ENCODE peak calls at places on chromosome 13, in six cellular contexts. J, P, M, T, C and X are unnamed samples.

GRCh38 chr13:93552596-93552995 is 326.0 kb downstream of the GPC6 start:
- DNase-seq in T (no peak), C (no peak), J (no peak), M (no peak), P (peak; percentile 13), X (no peak)

GRCh38 chr13:111905609-111905945 is 161.4 kb upstream of the SOX1 start:
- DNase-seq in C (no peak), T (no peak), M (no peak), J (no peak), P (no peak), X (no peak)

GRCh38 chr13:90562388-90562787 is 785.1 kb upstream of the MIR17HG start:
- DNase-seq in C (no peak), T (peak; percentile 12), M (no peak), P (no peak), J (no peak), X (no peak)

GRCh38 chr13:53048880-53049279 is 20.3 kb downstream of the OLFM4 start:
- DNase-seq in P (no peak), T (no peak), M (no peak), J (no peak), C (no peak), X (no peak)

GRCh38 chr13:33251131-33251629 is 34.4 kb downstream of the STARD13 start:
- DNase-seq in T (peak; percentile 99), P (peak; percentile 47), J (peak; percentile 94), M (peak; percentile 31), C (no peak), X (no peak)

GRCh38 chr13:100423375-100423774 is 165.2 kb downstream of the GGACT start:
- DNase-seq in P (peak; percentile 10), C (no peak), T (no peak), M (no peak), J (peak; percentile 29), X (no peak)

GRCh38 chr13:36126496-36126895 is 4.7 kb downstream of the DCLK1 start:
- DNase-seq in J (no peak), P (no peak), C (no peak), T (no peak), M (no peak), X (no peak)

GRCh38 chr13:91157273-91158014 is 190.0 kb upstream of the MIR17HG start:
- DNase-seq in M (no peak), C (no peak), T (no peak), P (no peak), J (no peak), X (no peak)

GRCh38 chr13:100707818-100708740 is 33.5 kb upstream of the TMTC4 start:
- DNase-seq in P (no peak), C (no peak), T (peak; percentile 96), M (no peak), J (no peak), X (no peak)

GRCh38 chr13:21576424-21576823 is 27.5 kb downstream of the MICU2 start:
- DNase-seq in J (peak; percentile 7), P (no peak), T (peak; percentile 22), M (no peak), C (no peak), X (no peak)

GRCh38 chr13:95124959-95125358 is 176.3 kb downstream of the ABCC4 start:
- DNase-seq in P (no peak), M (no peak), C (no peak), J (no peak), T (no peak), X (no peak)

GRCh38 chr13:51769455-51770127 is 34.4 kb downstream of the DHRS12 start:
- DNase-seq in P (peak; percentile 7), C (no peak), J (no peak), T (no peak), M (no peak), X (no peak)

GRCh38 chr13:91270031-91270430 is 77.5 kb upstream of the MIR17HG start:
- DNase-seq in P (no peak), J (no peak), C (no peak), M (no peak), T (no peak), X (peak; percentile 62)

GRCh38 chr13:31031482-31031881 is 99.0 kb downstream of the TEX26 start:
- DNase-seq in J (no peak), C (no peak), M (no peak), P (no peak), T (no peak), X (no peak)

GRCh38 chr13:46775385-46776065 is 21.4 kb downstream of the ESD start:
- DNase-seq in J (no peak), P (no peak), T (no peak), M (no peak), C (no peak), X (no peak)

GRCh38 chr13:106917673-106918652 is 350.0 kb upstream of the ARGLU1 start:
- DNase-seq in T (peak; percentile 62), M (peak; percentile 22), J (peak; percentile 78), P (peak; percentile 85), C (peak; percentile 91), X (peak; percentile 28)

GRCh38 chr13:72004975-72005374 is 138.0 kb upstream of the DACH1 start:
- DNase-seq in C (peak; percentile 20), J (no peak), M (no peak), P (no peak), T (peak; percentile 73), X (no peak)

GRCh38 chr13:71137106-71137505 is 729.9 kb downstream of the DACH1 start:
- DNase-seq in C (no peak), J (no peak), M (no peak), T (no peak), P (no peak), X (no peak)

GRCh38 chr13:55244991-55245644 is 1895.6 kb upstream of the PRR20A start:
- DNase-seq in T (no peak), P (peak; percentile 57), C (peak; percentile 70), M (no peak), J (no peak), X (no peak)

GRCh38 chr13:40377783-40378182 is 288.7 kb downstream of the FOXO1 start:
- DNase-seq in C (no peak), M (no peak), J (peak; percentile 79), T (peak; percentile 78), P (no peak), X (no peak)

GRCh38 chr13:21913010-21913409 is 242.1 kb downstream of the FGF9 start:
- DNase-seq in C (peak; percentile 68), T (no peak), M (peak; percentile 12), J (peak; percentile 6), P (no peak), X (no peak)

GRCh38 chr13:38670627-38671026 is 16.2 kb upstream of the FREM2 start:
- DNase-seq in T (peak; percentile 48), P (peak; percentile 35), J (peak; percentile 53), M (no peak), C (no peak), X (no peak)

GRCh38 chr13:51942189-51942588 is 69.1 kb downstream of the ATP7B start:
- DNase-seq in T (no peak), P (no peak), M (peak; percentile 19), J (no peak), C (no peak), X (no peak)

GRCh38 chr13:50318887-50319286 is 303.6 kb downstream of the KCNRG start:
- DNase-seq in T (no peak), C (peak; percentile 8), M (no peak), P (no peak), J (no peak), X (peak; percentile 49)

GRCh38 chr13:84655677-84656076 is 773.4 kb upstream of the SLITRK1 start:
- DNase-seq in M (no peak), T (peak; percentile 82), C (no peak), P (no peak), J (peak; percentile 53), X (no peak)

GRCh38 chr13:106385669-106386068 is 149.8 kb downstream of the EFNB2 start:
- DNase-seq in P (no peak), M (no peak), C (no peak), J (no peak), T (no peak), X (no peak)

DNA sequence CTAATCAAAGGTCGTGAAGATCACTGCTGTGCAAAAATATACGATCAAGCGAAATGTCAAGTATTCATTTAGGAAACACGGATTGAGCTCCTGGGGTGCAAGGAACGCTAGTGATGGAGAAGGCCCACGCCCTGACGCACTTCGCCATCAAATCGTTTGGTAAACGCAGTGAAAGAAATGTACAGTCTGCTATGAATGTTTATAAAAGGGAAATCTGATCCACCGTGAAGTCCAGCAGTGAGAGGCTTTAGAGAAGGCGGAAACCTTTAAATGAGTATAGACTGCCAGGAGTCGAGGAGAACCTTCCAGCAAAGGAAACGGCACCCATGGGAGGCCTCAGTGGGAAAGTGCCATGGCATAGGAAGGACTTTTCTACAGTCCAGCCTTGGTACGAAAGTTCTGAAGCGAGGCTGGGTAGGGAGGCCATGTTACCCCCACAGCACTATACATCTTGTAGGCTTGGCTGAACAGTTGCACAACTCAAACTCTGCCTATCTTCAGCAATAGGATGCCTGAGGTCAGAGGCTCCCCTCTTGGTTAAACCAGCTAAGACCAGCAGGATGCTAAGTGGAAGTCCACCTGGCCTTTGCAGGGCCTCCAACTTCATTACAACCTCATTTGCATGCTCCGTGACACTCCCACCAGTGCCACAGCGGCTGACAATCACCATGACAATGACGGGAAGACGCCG is 20.4 kb downstream of the PCID2 start:
- DNase-seq in J (no peak), M (no peak), T (peak; percentile 36), P (no peak), C (no peak), X (no peak)
- H3K9ac ChIP-seq in J (peak overlapping the region; percentile 43), M (peak overlapping the region; percentile 13), T (no peak overlapping the region), P (no peak overlapping the region), C (no peak overlapping the region), X (no peak overlapping the region)

GRCh38 chr13:113411216-113412023 is 41.9 kb downstream of the ADPRHL1 start:
- DNase-seq in T (peak; percentile 98), C (peak; percentile 1), M (peak; percentile 84), J (peak; percentile 97), P (peak; percentile 42), X (no peak)
- H3K9ac ChIP-seq in T (peak overlapping the region; percentile 62), C (no peak overlapping the region), M (peak overlapping the region; percentile 63), J (peak overlapping the region; percentile 82), P (no peak overlapping the region), X (no peak overlapping the region)

GRCh38 chr13:98432638-98433037 is 144.3 kb downstream of the STK24 start:
- DNase-seq in J (no peak), M (no peak), P (no peak), T (no peak), C (no peak), X (no peak)

GRCh38 chr13:98436379-98436909 is 140.5 kb downstream of the STK24 start:
- DNase-seq in M (no peak), J (no peak), T (no peak), C (no peak), P (no peak), X (no peak)

GRCh38 chr13:98433654-98434053 is 143.3 kb downstream of the STK24 start:
- DNase-seq in J (no peak), C (no peak), T (no peak), P (no peak), M (no peak), X (no peak)

GRCh38 chr13:98434060-98434459 is 142.8 kb downstream of the STK24 start:
- DNase-seq in M (no peak), C (no peak), J (no peak), T (no peak), P (no peak), X (no peak)

DNA sequence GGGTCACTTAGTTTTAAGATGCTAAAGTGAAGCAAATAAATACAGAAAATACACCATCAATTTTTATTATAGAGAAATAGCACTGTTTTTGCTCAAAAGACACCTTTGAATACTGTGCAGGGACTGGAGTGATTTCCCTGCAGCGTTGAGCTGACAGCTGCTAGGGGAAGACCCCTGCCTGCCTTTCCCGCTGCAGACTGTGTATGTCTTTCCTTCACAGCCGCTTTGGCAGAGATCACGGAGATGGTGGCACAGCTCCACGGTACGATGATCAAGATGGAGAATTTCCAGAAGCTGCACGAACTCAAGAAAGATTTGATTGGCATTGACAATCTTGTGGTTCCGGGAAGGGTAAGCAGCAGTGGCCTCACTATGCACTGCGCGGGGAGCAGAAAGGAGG is 141.6 kb downstream of the STK24 start:
- DNase-seq in C (no peak), P (no peak), T (no peak), J (no peak), M (no peak), X (no peak)
- H3K9ac ChIP-seq in C (no peak overlapping the region), P (no peak overlapping the region), T (no peak overlapping the region), J (no peak overlapping the region), M (no peak overlapping the region), X (no peak overlapping the region)

GRCh38 chr13:42354246-42355117 is 82.5 kb downstream of the AKAP11 start:
- DNase-seq in P (no peak), M (no peak), J (peak; percentile 69), T (peak; percentile 91), C (peak; percentile 52), X (peak; percentile 75)
- H3K9ac ChIP-seq in P (no peak overlapping the region), M (no peak overlapping the region), J (no peak overlapping the region), T (no peak overlapping the region), C (no peak overlapping the region), X (peak overlapping the region; percentile 32)